ENCODE peak calls at places on chromosome 13, in five cellular contexts. B is hepatocyte, E is glutamatergic neuron, Q is LNCaP clone FGC, S is breast epithelium. G is an unnamed sample.

GRCh38 chr13:55199132-55199531 is 1941.6 kb upstream of the PRR20A start:
- DNase-seq in B (peak), E (peak), Q (peak), S (no peak), G (no peak)

GRCh38 chr13:21365574-21365973 is 93.5 kb downstream of the ZDHHC20 start:
- DNase-seq in B (no peak), E (no peak), Q (no peak), S (no peak), G (no peak)

GRCh38 chr13:100537951-100538462 is 50.6 kb downstream of the GGACT start:
- DNase-seq in B (no peak), E (peak), Q (no peak), S (no peak), G (no peak)

GRCh38 chr13:40528881-40529280 is 137.6 kb downstream of the FOXO1 start:
- DNase-seq in B (no peak), E (no peak), Q (no peak), S (no peak), G (no peak)

GRCh38 chr13:76803831-76804230 is 82.4 kb downstream of the KCTD12 start:
- DNase-seq in B (no peak), E (no peak), Q (no peak), S (no peak), G (no peak)

GRCh38 chr13:99436013-99436412 is 65.3 kb upstream of the TM9SF2 start:
- DNase-seq in B (peak), E (no peak), Q (no peak), S (no peak), G (no peak)

GRCh38 chr13:20901668-20902437 is 693 bp downstream of the XPO4 start:
- DNase-seq in B (peak), E (peak), Q (no peak), S (no peak), G (peak)

GRCh38 chr13:27794921-27795717 is 2.8 kb downstream of the GSX1 start:
- DNase-seq in B (no peak), E (no peak), Q (no peak), S (no peak), G (no peak)

GRCh38 chr13:28716511-28716910 is 2.3 kb downstream of the SLC46A3 start:
- DNase-seq in B (peak), E (no peak), Q (peak), S (peak), G (no peak)

GRCh38 chr13:71242191-71242590 is 624.8 kb downstream of the DACH1 start:
- DNase-seq in B (no peak), E (no peak), Q (no peak), S (no peak), G (no peak)

GRCh38 chr13:71244181-71244580 is 622.8 kb downstream of the DACH1 start:
- DNase-seq in B (no peak), E (no peak), Q (no peak), S (no peak), G (no peak)

GRCh38 chr13:71237332-71237731 is 629.7 kb downstream of the DACH1 start:
- DNase-seq in B (no peak), E (no peak), Q (no peak), S (no peak), G (no peak)

DNA sequence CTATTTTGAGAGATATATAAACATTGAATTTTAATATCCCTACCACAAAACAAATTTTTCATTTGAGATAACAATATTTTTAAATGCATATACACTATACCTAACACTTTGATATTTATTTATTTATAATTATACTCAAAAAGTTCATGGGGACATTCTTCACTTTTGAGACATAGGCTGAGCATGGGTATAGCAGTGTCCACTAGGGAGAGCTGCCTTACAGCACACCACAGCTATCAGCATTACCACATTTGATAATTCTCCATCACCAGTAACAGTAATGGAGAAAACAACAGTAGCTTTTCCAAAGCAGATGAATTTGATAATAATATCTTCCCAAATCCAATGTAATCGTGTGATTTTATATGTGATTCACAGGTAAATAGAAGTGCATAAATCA is 626.1 kb downstream of the DACH1 start:
- DNase-seq in B (peak), E (no peak), Q (no peak), S (no peak), G (no peak)
- TF ChIP-seq CTCF in B (peak), E (peak), Q (peak), S (no peak), G (peak)

GRCh38 chr13:83499286-83499685 is 383.0 kb downstream of the SLITRK1 start:
- DNase-seq in B (no peak), E (no peak), Q (no peak), S (no peak), G (no peak)

GRCh38 chr13:83503424-83503823 is 378.9 kb downstream of the SLITRK1 start:
- DNase-seq in B (no peak), E (no peak), Q (no peak), S (no peak), G (no peak)

GRCh38 chr13:83498486-83499190 is 383.6 kb downstream of the SLITRK1 start:
- DNase-seq in B (no peak), E (no peak), Q (peak), S (no peak), G (no peak)

GRCh38 chr13:83496501-83496900 is 385.8 kb downstream of the SLITRK1 start:
- DNase-seq in B (no peak), E (no peak), Q (no peak), S (no peak), G (no peak)

GRCh38 chr13:83498045-83498444 is 384.2 kb downstream of the SLITRK1 start:
- DNase-seq in B (no peak), E (no peak), Q (no peak), S (no peak), G (no peak)
- TF ChIP-seq CTCF in B (no peak), E (no peak), Q (no peak), S (no peak), G (no peak)

DNA sequence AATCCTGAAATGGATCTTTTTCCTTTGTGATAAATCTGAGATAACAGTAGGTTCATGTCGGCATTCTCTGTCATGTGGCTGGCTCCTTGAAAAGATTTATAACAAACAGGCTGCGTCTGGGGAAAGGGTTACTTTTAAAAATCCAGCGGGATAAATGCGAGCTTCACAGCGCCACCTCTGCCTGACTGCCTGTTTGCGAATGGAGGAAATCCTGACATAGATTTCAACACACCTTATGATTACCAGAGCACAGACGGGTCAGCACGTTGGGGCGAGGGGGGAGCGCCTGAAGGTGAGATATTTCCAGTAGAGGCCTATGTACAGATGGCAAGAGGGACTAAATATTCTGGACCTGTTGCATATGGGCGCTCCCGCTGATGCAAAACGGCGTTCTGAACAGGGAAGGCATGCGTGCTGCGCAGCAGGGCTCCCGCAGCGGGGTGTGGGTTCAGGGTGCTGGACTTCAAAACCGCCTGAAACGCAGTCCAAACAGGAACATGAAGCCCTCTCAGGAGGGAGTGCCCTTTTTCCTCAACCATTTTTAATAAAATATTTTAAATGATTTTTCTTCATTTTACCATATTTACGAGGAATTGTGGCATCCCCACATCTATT is 445.3 kb upstream of the SGCG start:
- DNase-seq in B (peak), E (no peak), Q (no peak), S (no peak), G (no peak)
- TF ChIP-seq CTCF in B (peak), E (no peak), Q (peak), S (no peak), G (no peak)

DNA sequence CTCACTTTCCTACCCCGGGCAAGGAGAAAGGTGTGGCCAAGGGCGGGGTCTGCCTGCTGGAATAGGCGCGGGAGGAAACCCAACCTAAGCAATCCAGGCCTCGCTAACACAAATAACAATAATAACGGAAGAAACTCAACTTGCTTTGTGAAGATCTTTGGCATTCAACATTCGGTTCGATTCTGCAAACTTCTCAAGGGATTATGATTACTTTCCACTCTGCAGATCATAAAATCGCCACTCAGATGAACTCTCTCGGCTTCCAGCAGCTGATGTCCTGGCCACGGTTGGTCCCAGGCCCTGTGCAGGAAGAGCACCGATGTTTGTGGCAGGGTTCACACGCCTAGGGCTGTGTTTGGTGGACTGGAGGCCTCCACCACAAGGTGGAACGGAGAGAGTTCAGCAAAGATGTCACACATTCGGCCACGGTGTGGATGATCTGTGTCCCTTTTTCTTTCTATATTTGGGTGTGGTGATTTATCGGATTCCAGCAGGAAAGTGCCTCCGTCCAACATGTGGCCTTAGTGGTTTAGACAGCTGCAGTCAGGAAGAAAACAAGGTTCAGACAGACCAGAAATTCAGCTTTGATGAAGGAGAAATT is 420 bp upstream of the SHISA2 start:
- DNase-seq in B (no peak), E (no peak), Q (no peak), S (no peak), G (no peak)
- TF ChIP-seq CTCF in B (no peak), E (no peak), Q (no peak), S (no peak), G (no peak)